ENCODE peak calls at places on chromosome 15, in nine cellular contexts. J, T, P, H, E, N, Z, O and V are unnamed samples.

GRCh38 chr15:36817776-36818175 is 238.3 kb downstream of the CDIN1 start:
- DNase-seq in J (no peak), T (no peak), P (no peak), H (no peak), E (no peak), N (no peak), Z (no peak), O (no peak), V (no peak)

GRCh38 chr15:65535192-65535591 is 4.9 kb downstream of the HACD3 start:
- DNase-seq in J (no peak), T (no peak), P (no peak), H (no peak), E (no peak), N (no peak), Z (peak), O (no peak), V (no peak)

GRCh38 chr15:35206060-35206675 is 121.1 kb upstream of the NANOGP8 start:
- DNase-seq in J (no peak), T (no peak), P (no peak), H (no peak), E (no peak), N (no peak), Z (peak), O (no peak), V (no peak)

GRCh38 chr15:29323557-29323956 is 53.9 kb upstream of the NSMCE3 start:
- DNase-seq in J (no peak), T (no peak), P (no peak), H (no peak), E (no peak), N (no peak), Z (no peak), O (no peak), V (no peak)

GRCh38 chr15:34182942-34183341 is 27.0 kb downstream of the KATNBL1 start:
- DNase-seq in J (peak), T (peak), P (no peak), H (no peak), E (no peak), N (no peak), Z (peak), O (no peak), V (no peak)

GRCh38 chr15:62495670-62496328 is 330.7 kb upstream of the C2CD4B start:
- DNase-seq in J (peak), T (peak), P (peak), H (no peak), E (no peak), N (peak), Z (peak), O (no peak), V (peak)

GRCh38 chr15:40418126-40418525 is 12.5 kb downstream of the IVD start:
- DNase-seq in J (no peak), T (no peak), P (no peak), H (no peak), E (no peak), N (no peak), Z (no peak), O (no peak), V (no peak)

GRCh38 chr15:41930221-41930866 is 36.5 kb upstream of the SPTBN5 start:
- DNase-seq in J (no peak), T (peak), P (no peak), H (no peak), E (peak), N (peak), Z (peak), O (no peak), V (no peak)

GRCh38 chr15:89052474-89052873 is 35.8 kb upstream of the ABHD2 start:
- DNase-seq in J (no peak), T (no peak), P (no peak), H (no peak), E (no peak), N (peak), Z (peak), O (no peak), V (no peak)

GRCh38 chr15:100671858-100672543 is 69.6 kb downstream of the ASB7 start:
- DNase-seq in J (no peak), T (peak), P (no peak), H (no peak), E (no peak), N (no peak), Z (peak), O (no peak), V (no peak)

GRCh38 chr15:101296418-101297405 is 1.7 kb upstream of the SNRPA1 start:
- DNase-seq in J (no peak), T (no peak), P (no peak), H (no peak), E (no peak), N (no peak), Z (no peak), O (no peak), V (no peak)

GRCh38 chr15:69795601-69796000 is 302.1 kb downstream of the TLE3 start:
- DNase-seq in J (no peak), T (no peak), P (no peak), H (peak), E (no peak), N (no peak), Z (no peak), O (no peak), V (no peak)

GRCh38 chr15:36832792-36833191 is 253.4 kb downstream of the CDIN1 start:
- DNase-seq in J (no peak), T (no peak), P (no peak), H (no peak), E (no peak), N (no peak), Z (no peak), O (no peak), V (no peak)

GRCh38 chr15:67906382-67906781 is 66.5 kb upstream of the RNU6-1 start:
- DNase-seq in J (no peak), T (no peak), P (no peak), H (no peak), E (no peak), N (no peak), Z (no peak), O (no peak), V (no peak)

GRCh38 chr15:82014989-82015388 is 30.8 kb downstream of the MEX3B start:
- DNase-seq in J (no peak), T (no peak), P (no peak), H (no peak), E (no peak), N (no peak), Z (peak), O (no peak), V (no peak)

GRCh38 chr15:66848666-66849392 is 146.8 kb downstream of the SMAD6 start:
- DNase-seq in J (no peak), T (no peak), P (no peak), H (no peak), E (no peak), N (no peak), Z (no peak), O (peak), V (no peak)

GRCh38 chr15:51380999-51381806 is 39.7 kb downstream of the GLDN start:
- DNase-seq in J (peak), T (peak), P (peak), H (no peak), E (no peak), N (peak), Z (peak), O (peak), V (no peak)

GRCh38 chr15:68795298-68795848 is 25.3 kb downstream of the ANP32A start:
- DNase-seq in J (peak), T (no peak), P (peak), H (peak), E (peak), N (no peak), Z (peak), O (peak), V (peak)

GRCh38 chr15:70095387-70096214 is 2.1 kb downstream of the TLE3 start:
- DNase-seq in J (peak), T (peak), P (peak), H (peak), E (peak), N (no peak), Z (no peak), O (no peak), V (peak)

GRCh38 chr15:68335655-68336054 is 58.1 kb downstream of the FEM1B start:
- DNase-seq in J (no peak), T (no peak), P (no peak), H (no peak), E (no peak), N (no peak), Z (no peak), O (no peak), V (no peak)

GRCh38 chr15:33956397-33956796 is 11.9 kb upstream of the CHRM5 start:
- DNase-seq in J (no peak), T (no peak), P (no peak), H (no peak), E (no peak), N (no peak), Z (peak), O (no peak), V (no peak)

GRCh38 chr15:36579792-36580431 is 486 bp downstream of the CDIN1 start:
- DNase-seq in J (peak), T (no peak), P (peak), H (no peak), E (no peak), N (no peak), Z (no peak), O (peak), V (peak)

GRCh38 chr15:22265961-22266360 is 185.6 kb downstream of the OR4M2 start:
- DNase-seq in J (no peak), T (no peak), P (no peak), H (no peak), E (no peak), N (no peak), Z (no peak), O (no peak), V (no peak)

GRCh38 chr15:22267761-22268160 is 187.4 kb downstream of the OR4M2 start:
- DNase-seq in J (no peak), T (no peak), P (no peak), H (no peak), E (no peak), N (no peak), Z (no peak), O (no peak), V (no peak)

GRCh38 chr15:22263738-22264137 is 183.4 kb downstream of the OR4M2 start:
- DNase-seq in J (no peak), T (no peak), P (no peak), H (peak), E (no peak), N (no peak), Z (no peak), O (no peak), V (no peak)

GRCh38 chr15:22262613-22263020 is 182.3 kb downstream of the OR4M2 start:
- DNase-seq in J (no peak), T (no peak), P (no peak), H (peak), E (peak), N (no peak), Z (no peak), O (no peak), V (no peak)

GRCh38 chr15:22265056-22265945 is 185.0 kb downstream of the OR4M2 start:
- DNase-seq in J (no peak), T (no peak), P (no peak), H (peak), E (no peak), N (no peak), Z (no peak), O (no peak), V (no peak)
- H3K4me3 ChIP-seq in J (no peak), T (no peak), P (no peak), H (no peak), E (no peak), N (no peak), Z (no peak), O (no peak), V (no peak)

GRCh38 chr15:45166792-45167630 is 20.8 kb downstream of the SHF start:
- DNase-seq in J (peak), T (peak), P (peak), H (peak), E (peak), N (peak), Z (peak), O (peak), V (peak)
- H3K27ac ChIP-seq in J (peak), T (peak), P (peak), H (peak), E (peak), N (peak), Z (peak), O (peak), V (peak)

GRCh38 chr15:96392380-96393208 is 62.1 kb downstream of the NR2F2 start:
- DNase-seq in J (no peak), T (no peak), P (no peak), H (no peak), E (no peak), N (no peak), Z (no peak), O (no peak), V (no peak)
- H3K4me3 ChIP-seq in J (no peak), T (no peak), P (no peak), H (no peak), E (peak), N (no peak), Z (no peak), O (no peak), V (no peak)

DNA sequence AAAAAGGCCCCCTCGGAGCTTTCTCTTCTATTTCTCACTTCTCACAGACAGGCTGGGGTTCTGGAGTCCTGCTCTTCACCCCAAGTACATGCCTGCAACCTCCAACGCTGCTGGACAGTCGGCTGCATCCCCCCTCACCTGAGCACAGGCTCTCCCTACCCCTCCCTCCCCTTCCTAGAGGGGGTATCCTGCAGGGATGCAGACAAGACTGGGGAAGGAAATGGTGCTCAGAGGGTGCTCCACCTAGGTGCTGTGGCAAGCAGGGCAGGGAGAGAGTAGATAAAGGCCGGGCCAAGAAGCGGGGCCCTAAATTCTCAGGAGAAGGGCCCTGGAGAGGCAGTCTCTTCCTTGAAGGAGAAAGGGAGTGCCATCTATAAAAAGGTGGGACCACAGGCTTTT is 7.0 kb upstream of the STRA6 start:
- DNase-seq in J (no peak), T (no peak), P (no peak), H (no peak), E (no peak), N (no peak), Z (no peak), O (no peak), V (no peak)
- H3K27ac ChIP-seq in J (peak), T (peak), P (no peak), H (no peak), E (no peak), N (no peak), Z (no peak), O (no peak), V (no peak)

GRCh38 chr15:75687486-75688277 is 25.0 kb downstream of the CSPG4 start:
- DNase-seq in J (no peak), T (no peak), P (no peak), H (no peak), E (no peak), N (no peak), Z (no peak), O (no peak), V (peak)

GRCh38 chr15:75684648-75685047 is 28.0 kb downstream of the CSPG4 start:
- DNase-seq in J (no peak), T (no peak), P (no peak), H (no peak), E (no peak), N (no peak), Z (no peak), O (no peak), V (no peak)

GRCh38 chr15:75688278-75688557 is 24.4 kb downstream of the CSPG4 start:
- DNase-seq in J (no peak), T (no peak), P (no peak), H (no peak), E (no peak), N (no peak), Z (no peak), O (no peak), V (no peak)

GRCh38 chr15:75682181-75683135 is 30.2 kb downstream of the CSPG4 start:
- DNase-seq in J (peak), T (no peak), P (no peak), H (no peak), E (no peak), N (no peak), Z (no peak), O (no peak), V (peak)

DNA sequence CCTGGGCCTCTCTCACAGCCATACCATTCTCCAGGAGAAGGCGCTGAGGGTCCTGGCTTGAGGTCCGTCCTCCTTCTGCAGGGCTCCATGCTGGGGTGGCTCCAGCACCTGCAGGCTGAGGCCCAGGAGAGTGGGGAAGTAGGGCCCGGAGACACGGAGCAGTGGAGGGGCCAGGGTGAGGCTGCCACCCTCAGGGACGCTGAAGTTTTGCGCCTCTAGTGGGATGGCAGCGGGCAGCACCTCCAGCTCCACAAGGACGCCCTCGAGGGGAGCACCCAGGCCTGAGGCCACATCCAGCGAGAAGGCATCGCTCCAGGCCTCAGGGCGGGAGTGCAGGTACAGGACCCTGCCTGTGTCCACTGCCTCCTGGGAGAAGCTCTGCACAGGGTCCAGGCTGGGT is 27.5 kb downstream of the CSPG4 start:
- DNase-seq in J (no peak), T (no peak), P (no peak), H (no peak), E (no peak), N (no peak), Z (no peak), O (no peak), V (no peak)
- H3K4me3 ChIP-seq in J (no peak), T (no peak), P (no peak), H (no peak), E (no peak), N (no peak), Z (no peak), O (no peak), V (no peak)